ENCODE peak calls at places on chromosomes 2 and 18, in six cellular contexts. One of them, this sample, is unnamed.

GRCh38 chr2:15667579-15668556 is 76.2 kb downstream of the DDX1 start:
- DNase-seq in left lobe of liver: no peak
- DNase-seq in small intestine: no peak
- DNase-seq in smooth muscle cell of the brain vasculature: no peak
- DNase-seq in CD8-positive, alpha-beta memory T cell: no peak
- DNase-seq in activated CD4-positive, alpha-beta T cell treated with anti-CD3 and anti-CD28 coated beads for 1 hour: no peak
- DNase-seq in this sample: no peak

GRCh38 chr18:75248426-75249191 is 38.0 kb downstream of the TSHZ1 start:
- DNase-seq in smooth muscle cell of the brain vasculature: no peak
- DNase-seq in activated CD4-positive, alpha-beta T cell treated with anti-CD3 and anti-CD28 coated beads for 1 hour: no peak
- DNase-seq in small intestine: no peak
- DNase-seq in left lobe of liver: no peak
- DNase-seq in CD8-positive, alpha-beta memory T cell: no peak
- DNase-seq in this sample: no peak

GRCh38 chr2:219453691-219454131 is 19.1 kb downstream of the SPEG start:
- DNase-seq in CD8-positive, alpha-beta memory T cell: no peak
- DNase-seq in small intestine: no peak
- DNase-seq in smooth muscle cell of the brain vasculature: peak; percentile 32
- DNase-seq in activated CD4-positive, alpha-beta T cell treated with anti-CD3 and anti-CD28 coated beads for 1 hour: no peak
- DNase-seq in left lobe of liver: no peak
- DNase-seq in this sample: no peak

GRCh38 chr2:12293868-12294267 is 422.9 kb upstream of the TRIB2 start:
- DNase-seq in activated CD4-positive, alpha-beta T cell treated with anti-CD3 and anti-CD28 coated beads for 1 hour: no peak
- DNase-seq in CD8-positive, alpha-beta memory T cell: no peak
- DNase-seq in small intestine: no peak
- DNase-seq in left lobe of liver: no peak
- DNase-seq in smooth muscle cell of the brain vasculature: no peak
- DNase-seq in this sample: no peak

GRCh38 chr2:58521803-58522602 is 280.9 kb upstream of the FANCL start:
- DNase-seq in CD8-positive, alpha-beta memory T cell: no peak
- DNase-seq in activated CD4-positive, alpha-beta T cell treated with anti-CD3 and anti-CD28 coated beads for 1 hour: no peak
- DNase-seq in left lobe of liver: no peak
- DNase-seq in small intestine: no peak
- DNase-seq in smooth muscle cell of the brain vasculature: no peak
- DNase-seq in this sample: no peak

GRCh38 chr2:39615675-39616074 is 50.0 kb upstream of the TMEM178A start:
- DNase-seq in smooth muscle cell of the brain vasculature: no peak
- DNase-seq in CD8-positive, alpha-beta memory T cell: no peak
- DNase-seq in activated CD4-positive, alpha-beta T cell treated with anti-CD3 and anti-CD28 coated beads for 1 hour: no peak
- DNase-seq in left lobe of liver: no peak
- DNase-seq in small intestine: no peak
- DNase-seq in this sample: no peak

GRCh38 chr2:16134436-16135165 is 194.3 kb downstream of the MYCN start:
- DNase-seq in CD8-positive, alpha-beta memory T cell: no peak
- DNase-seq in small intestine: no peak
- DNase-seq in left lobe of liver: no peak
- DNase-seq in activated CD4-positive, alpha-beta T cell treated with anti-CD3 and anti-CD28 coated beads for 1 hour: no peak
- DNase-seq in smooth muscle cell of the brain vasculature: no peak
- DNase-seq in this sample: no peak

GRCh38 chr2:172351586-172351985 is 75.8 kb upstream of the ITGA6 start:
- DNase-seq in smooth muscle cell of the brain vasculature: no peak
- DNase-seq in CD8-positive, alpha-beta memory T cell: no peak
- DNase-seq in activated CD4-positive, alpha-beta T cell treated with anti-CD3 and anti-CD28 coated beads for 1 hour: no peak
- DNase-seq in small intestine: no peak
- DNase-seq in left lobe of liver: no peak
- DNase-seq in this sample: no peak

GRCh38 chr2:21643180-21643579 is 519.4 kb downstream of the TDRD15 start:
- DNase-seq in left lobe of liver: no peak
- DNase-seq in small intestine: no peak
- DNase-seq in activated CD4-positive, alpha-beta T cell treated with anti-CD3 and anti-CD28 coated beads for 1 hour: no peak
- DNase-seq in CD8-positive, alpha-beta memory T cell: no peak
- DNase-seq in smooth muscle cell of the brain vasculature: no peak
- DNase-seq in this sample: no peak

This sample was measured in pulmonary artery endothelial cell.